ENCODE peak calls at places on chromosome X, in four cellular contexts. T, K, J and D are unnamed samples.

GRCh38 chrX:111868726-111869638 is 7.0 kb upstream of the TRPC5OS start:
- DNase-seq in T (no peak), K (no peak), J (peak), D (peak)

GRCh38 chrX:39874202-39874816 is 223.4 kb downstream of the BCOR start:
- DNase-seq in T (no peak), K (no peak), J (no peak), D (no peak)

GRCh38 chrX:54807524-54808108 is at the start of gene MAGED2:
- DNase-seq in T (no peak), K (no peak), J (peak), D (peak)

GRCh38 chrX:39805022-39805421 is 292.7 kb downstream of the BCOR start:
- DNase-seq in T (no peak), K (no peak), J (no peak), D (no peak)

GRCh38 chrX:49053223-49054072 is 5.4 kb upstream of the CCDC120 start:
- DNase-seq in T (peak), K (peak), J (peak), D (peak)

GRCh38 chrX:150508461-150509367 is 59.7 kb upstream of the MTM1 start:
- DNase-seq in T (no peak), K (no peak), J (peak), D (no peak)

GRCh38 chrX:50877310-50877709 is 33.2 kb upstream of the BMP15 start:
- DNase-seq in T (no peak), K (no peak), J (no peak), D (no peak)

GRCh38 chrX:139429913-139430312 is 100.6 kb upstream of the F9 start:
- DNase-seq in T (no peak), K (no peak), J (no peak), D (no peak)

GRCh38 chrX:120238947-120239346 is 11.7 kb upstream of the ZBTB33 start:
- DNase-seq in T (no peak), K (no peak), J (no peak), D (no peak)